ENCODE peak calls at places on chromosomes 3 and 15, in five cellular contexts. One of them, this sample, is unnamed.
A peak's percentile ranks its signal among the peaks of the same experiment; 100 is the strongest.

GRCh38 chr3:27715863-27716262 is 6.3 kb downstream of the EOMES start:
- DNase-seq in breast epithelium: no peak
- DNase-seq in caudate nucleus: no peak
- DNase-seq in psoas muscle: no peak
- DNase-seq in adrenal gland: no peak
- DNase-seq in this sample: no peak

GRCh38 chr3:79724206-79724605 is 43.6 kb downstream of the ROBO1 start:
- DNase-seq in psoas muscle: no peak
- DNase-seq in caudate nucleus: no peak
- DNase-seq in adrenal gland: no peak
- DNase-seq in breast epithelium: no peak
- DNase-seq in this sample: no peak

GRCh38 chr15:59292393-59292792 is 80.3 kb downstream of the MYO1E start:
- DNase-seq in breast epithelium: no peak
- DNase-seq in psoas muscle: no peak
- DNase-seq in caudate nucleus: peak; percentile 67
- DNase-seq in adrenal gland: no peak
- DNase-seq in this sample: peak; percentile 44

GRCh38 chr15:52527898-52528464 is 699 bp downstream of the MYO5A start:
- DNase-seq in breast epithelium: peak; percentile 51
- DNase-seq in adrenal gland: peak; percentile 58
- DNase-seq in psoas muscle: no peak
- DNase-seq in caudate nucleus: peak; percentile 66
- DNase-seq in this sample: peak; percentile 35

GRCh38 chr3:142007710-142008399 is 131.4 kb downstream of the ATP1B3 start:
- DNase-seq in caudate nucleus: no peak
- DNase-seq in psoas muscle: no peak
- DNase-seq in adrenal gland: no peak
- DNase-seq in breast epithelium: no peak
- DNase-seq in this sample: no peak

GRCh38 chr3:178392553-178392952 is 143.7 kb upstream of the KCNMB2 start:
- DNase-seq in adrenal gland: no peak
- DNase-seq in psoas muscle: no peak
- DNase-seq in breast epithelium: no peak
- DNase-seq in caudate nucleus: no peak
- DNase-seq in this sample: no peak

GRCh38 chr3:177041021-177041729 is 156.1 kb downstream of the TBL1XR1 start:
- DNase-seq in psoas muscle: no peak
- DNase-seq in caudate nucleus: no peak
- DNase-seq in adrenal gland: peak; percentile 76
- DNase-seq in breast epithelium: no peak
- DNase-seq in this sample: peak; percentile 29

GRCh38 chr3:4524423-4524769 is 31.2 kb downstream of the ITPR1 start:
- DNase-seq in psoas muscle: no peak
- DNase-seq in breast epithelium: peak; percentile 60
- DNase-seq in adrenal gland: no peak
- DNase-seq in caudate nucleus: no peak
- DNase-seq in this sample: no peak

GRCh38 chr3:99425930-99426329 is 212.5 kb upstream of the COL8A1 start:
- DNase-seq in breast epithelium: no peak
- DNase-seq in psoas muscle: no peak
- DNase-seq in caudate nucleus: no peak
- DNase-seq in adrenal gland: no peak
- DNase-seq in this sample: no peak

GRCh38 chr3:185507883-185508282 is 9.0 kb upstream of the TMEM41A start:
- DNase-seq in breast epithelium: no peak
- DNase-seq in psoas muscle: no peak
- DNase-seq in adrenal gland: no peak
- DNase-seq in caudate nucleus: no peak
- DNase-seq in this sample: no peak

GRCh38 chr15:69843927-69844326 is 253.8 kb downstream of the TLE3 start:
- DNase-seq in breast epithelium: no peak
- DNase-seq in adrenal gland: no peak
- DNase-seq in caudate nucleus: no peak
- DNase-seq in psoas muscle: no peak
- DNase-seq in this sample: no peak

GRCh38 chr3:101588626-101589025 is 14.6 kb downstream of the PCNP start:
- DNase-seq in caudate nucleus: no peak
- DNase-seq in breast epithelium: no peak
- DNase-seq in adrenal gland: no peak
- DNase-seq in psoas muscle: no peak
- DNase-seq in this sample: no peak

GRCh38 chr3:108131105-108131794 is 40.4 kb upstream of the CD47 start:
- DNase-seq in caudate nucleus: no peak
- DNase-seq in breast epithelium: no peak
- DNase-seq in adrenal gland: no peak
- DNase-seq in psoas muscle: no peak
- DNase-seq in this sample: no peak

GRCh38 chr3:43503067-43503728 is 118.6 kb downstream of the ANO10 start:
- DNase-seq in adrenal gland: no peak
- DNase-seq in caudate nucleus: no peak
- DNase-seq in breast epithelium: no peak
- DNase-seq in psoas muscle: no peak
- DNase-seq in this sample: no peak

GRCh38 chr15:63905131-63905530 is 71.4 kb upstream of the HERC1 start:
- DNase-seq in psoas muscle: no peak
- DNase-seq in breast epithelium: no peak
- DNase-seq in caudate nucleus: no peak
- DNase-seq in adrenal gland: no peak
- DNase-seq in this sample: no peak

GRCh38 chr15:35393403-35393802 is 152.6 kb downstream of the DPH6 start:
- DNase-seq in breast epithelium: no peak
- DNase-seq in psoas muscle: no peak
- DNase-seq in caudate nucleus: no peak
- DNase-seq in adrenal gland: no peak
- DNase-seq in this sample: no peak

GRCh38 chr3:72310028-72310987 is 525.4 kb upstream of the PROK2 start:
- DNase-seq in caudate nucleus: no peak
- DNase-seq in adrenal gland: peak; percentile 66
- DNase-seq in psoas muscle: no peak
- DNase-seq in breast epithelium: no peak
- DNase-seq in this sample: no peak

GRCh38 chr3:65210026-65210814 is 522.4 kb upstream of the ADAMTS9 start:
- DNase-seq in caudate nucleus: no peak
- DNase-seq in breast epithelium: no peak
- DNase-seq in psoas muscle: no peak
- DNase-seq in adrenal gland: no peak
- DNase-seq in this sample: no peak

GRCh38 chr15:56454841-56455240 is 10.1 kb downstream of the MNS1 start:
- DNase-seq in adrenal gland: no peak
- DNase-seq in psoas muscle: no peak
- DNase-seq in breast epithelium: no peak
- DNase-seq in caudate nucleus: no peak
- DNase-seq in this sample: no peak

GRCh38 chr15:65177901-65178300 is 7.2 kb downstream of the CLPX start:
- DNase-seq in breast epithelium: no peak
- DNase-seq in adrenal gland: no peak
- DNase-seq in psoas muscle: no peak
- DNase-seq in caudate nucleus: no peak
- DNase-seq in this sample: no peak

GRCh38 chr15:95447486-95447885 is 883.0 kb upstream of the NR2F2 start:
- DNase-seq in adrenal gland: no peak
- DNase-seq in breast epithelium: no peak
- DNase-seq in psoas muscle: no peak
- DNase-seq in caudate nucleus: no peak
- DNase-seq in this sample: no peak

GRCh38 chr3:30318110-30318509 is 288.3 kb upstream of the TGFBR2 start:
- DNase-seq in adrenal gland: no peak
- DNase-seq in psoas muscle: no peak
- DNase-seq in breast epithelium: no peak
- DNase-seq in caudate nucleus: no peak
- DNase-seq in this sample: no peak

GRCh38 chr3:100330651-100331050 is 3.9 kb upstream of the NIT2 start:
- DNase-seq in adrenal gland: no peak
- DNase-seq in caudate nucleus: no peak
- DNase-seq in psoas muscle: no peak
- DNase-seq in breast epithelium: no peak
- DNase-seq in this sample: no peak

GRCh38 chr15:38490231-38490630 is 36.3 kb downstream of the FAM98B start:
- DNase-seq in breast epithelium: no peak
- DNase-seq in psoas muscle: no peak
- DNase-seq in adrenal gland: no peak
- DNase-seq in caudate nucleus: no peak
- DNase-seq in this sample: no peak

GRCh38 chr3:17581421-17582080 is 160.9 kb downstream of the TBC1D5 start:
- DNase-seq in breast epithelium: no peak
- DNase-seq in adrenal gland: no peak
- DNase-seq in psoas muscle: no peak
- DNase-seq in caudate nucleus: no peak
- DNase-seq in this sample: no peak

GRCh38 chr3:54988302-54989022 is 60.6 kb upstream of the LRTM1 start:
- DNase-seq in caudate nucleus: no peak
- DNase-seq in adrenal gland: peak; percentile 70
- DNase-seq in psoas muscle: no peak
- DNase-seq in breast epithelium: no peak
- DNase-seq in this sample: no peak

GRCh38 chr15:45386420-45386819 is 8.1 kb upstream of the GATM start:
- DNase-seq in psoas muscle: no peak
- DNase-seq in breast epithelium: no peak
- DNase-seq in caudate nucleus: no peak
- DNase-seq in adrenal gland: no peak
- DNase-seq in this sample: no peak
- H3K27ac ChIP-seq in psoas muscle: peak overlapping the region; percentile 43
- H3K27ac ChIP-seq in breast epithelium: no peak overlapping the region
- H3K27ac ChIP-seq in caudate nucleus: no peak overlapping the region
- H3K27ac ChIP-seq in adrenal gland: no peak overlapping the region
- H3K27ac ChIP-seq in this sample: peak overlapping the region; percentile 52

DNA sequence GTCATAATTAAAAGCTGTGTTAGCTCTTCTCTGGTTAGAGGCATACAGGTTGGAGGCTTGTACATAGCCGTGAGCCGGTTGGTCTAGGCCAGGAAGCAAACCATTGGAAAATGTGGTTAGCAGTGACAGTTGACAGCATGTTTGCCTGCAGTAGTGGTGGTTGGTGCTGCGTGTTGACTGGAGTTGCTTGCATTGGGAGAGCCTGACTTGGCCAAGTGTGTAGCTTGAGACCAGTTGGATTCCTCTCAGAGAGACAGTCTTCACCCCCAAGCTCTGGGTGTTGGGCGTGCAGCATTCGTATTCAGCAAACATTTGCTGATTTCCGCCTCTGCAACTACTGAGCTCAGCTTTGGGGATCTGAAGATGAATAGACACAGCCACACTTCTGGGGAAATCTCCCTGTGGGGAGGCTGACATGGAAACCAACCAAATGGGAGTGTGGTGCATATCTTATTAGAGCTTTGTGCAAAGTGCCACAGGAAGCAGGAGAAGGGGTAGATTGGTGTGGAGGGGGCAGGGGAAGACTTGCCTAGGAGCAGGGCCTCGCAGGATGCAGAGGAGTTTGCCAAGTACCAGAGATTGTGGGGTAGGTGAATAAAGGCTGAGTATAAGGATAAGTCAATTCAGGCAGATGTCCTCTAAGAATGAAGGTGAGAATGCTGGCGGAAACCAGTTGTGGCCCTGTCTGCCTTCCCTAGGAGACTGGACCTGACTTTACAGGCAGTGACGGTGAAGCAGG is 83.5 kb downstream of the IGF1R start:
- DNase-seq in adrenal gland: no peak
- DNase-seq in breast epithelium: no peak
- DNase-seq in caudate nucleus: no peak
- DNase-seq in psoas muscle: no peak
- DNase-seq in this sample: no peak
- H3K27ac ChIP-seq in adrenal gland: no peak overlapping the region
- H3K27ac ChIP-seq in breast epithelium: peak overlapping the region; percentile 65
- H3K27ac ChIP-seq in caudate nucleus: no peak overlapping the region
- H3K27ac ChIP-seq in psoas muscle: peak overlapping the region; percentile 5
- H3K27ac ChIP-seq in this sample: no peak overlapping the region

GRCh38 chr3:6510713-6511112 is 350.2 kb upstream of the GRM7 start:
- DNase-seq in adrenal gland: no peak
- DNase-seq in breast epithelium: no peak
- DNase-seq in caudate nucleus: no peak
- DNase-seq in psoas muscle: no peak
- DNase-seq in this sample: no peak

GRCh38 chr3:6518709-6519345 is 342.1 kb upstream of the GRM7 start:
- DNase-seq in caudate nucleus: no peak
- DNase-seq in breast epithelium: no peak
- DNase-seq in adrenal gland: no peak
- DNase-seq in psoas muscle: no peak
- DNase-seq in this sample: no peak

GRCh38 chr3:6516694-6517093 is 344.2 kb upstream of the GRM7 start:
- DNase-seq in breast epithelium: no peak
- DNase-seq in adrenal gland: no peak
- DNase-seq in caudate nucleus: no peak
- DNase-seq in psoas muscle: no peak
- DNase-seq in this sample: no peak

DNA sequence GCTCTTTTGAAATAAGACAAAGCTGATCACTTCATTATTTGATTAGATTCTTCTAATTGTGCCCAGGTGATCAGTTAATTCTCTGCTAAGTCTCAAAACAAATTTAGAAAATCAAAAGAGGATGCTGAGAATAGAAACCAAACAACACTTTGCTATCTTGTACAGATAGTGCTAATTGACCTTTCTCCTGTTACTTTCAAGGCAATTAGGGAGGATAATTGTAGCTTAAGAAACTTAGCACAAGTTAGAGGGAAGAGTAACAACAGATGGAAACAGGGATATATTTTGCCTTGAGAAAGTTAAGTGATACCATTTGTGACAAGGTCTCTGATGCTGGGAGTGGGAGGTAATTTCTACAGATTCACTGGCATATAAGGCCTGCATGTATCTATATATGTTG is 344.8 kb upstream of the GRM7 start:
- DNase-seq in adrenal gland: no peak
- DNase-seq in psoas muscle: no peak
- DNase-seq in caudate nucleus: no peak
- DNase-seq in breast epithelium: no peak
- DNase-seq in this sample: no peak
- H3K27ac ChIP-seq in adrenal gland: no peak overlapping the region
- H3K27ac ChIP-seq in psoas muscle: no peak overlapping the region
- H3K27ac ChIP-seq in caudate nucleus: no peak overlapping the region
- H3K27ac ChIP-seq in breast epithelium: no peak overlapping the region
- H3K27ac ChIP-seq in this sample: no peak overlapping the region

GRCh38 chr15:47618216-47618615 is 99.1 kb upstream of the SEMA6D start:
- DNase-seq in psoas muscle: no peak
- DNase-seq in breast epithelium: no peak
- DNase-seq in caudate nucleus: no peak
- DNase-seq in adrenal gland: peak; percentile 53
- DNase-seq in this sample: peak; percentile 14

GRCh38 chr15:47609693-47610092 is 107.6 kb upstream of the SEMA6D start:
- DNase-seq in caudate nucleus: no peak
- DNase-seq in psoas muscle: no peak
- DNase-seq in adrenal gland: no peak
- DNase-seq in breast epithelium: no peak
- DNase-seq in this sample: no peak

GRCh38 chr15:47616876-47617275 is 100.4 kb upstream of the SEMA6D start:
- DNase-seq in adrenal gland: no peak
- DNase-seq in breast epithelium: no peak
- DNase-seq in caudate nucleus: no peak
- DNase-seq in psoas muscle: no peak
- DNase-seq in this sample: no peak

DNA sequence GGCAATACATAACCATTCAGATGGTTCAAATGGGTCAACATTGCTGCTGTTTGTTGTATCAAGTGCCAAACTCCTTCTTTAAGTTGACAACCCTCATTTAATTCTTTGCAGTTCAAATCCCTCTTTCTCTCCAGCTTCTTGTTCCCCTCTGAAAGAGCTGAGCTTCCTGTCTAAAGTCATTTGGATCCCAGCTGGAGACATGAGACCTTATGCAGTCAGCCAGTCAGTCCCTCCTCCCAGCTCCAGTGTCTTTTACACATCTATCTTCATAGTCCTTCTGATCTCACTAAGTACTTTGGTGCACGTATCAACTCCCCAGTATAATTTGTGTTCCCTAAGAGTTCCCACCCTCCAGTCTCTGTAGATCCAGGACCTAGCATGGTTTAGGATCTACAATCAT is 103.0 kb upstream of the SEMA6D start:
- DNase-seq in adrenal gland: no peak
- DNase-seq in caudate nucleus: no peak
- DNase-seq in psoas muscle: no peak
- DNase-seq in breast epithelium: no peak
- DNase-seq in this sample: no peak
- H3K27ac ChIP-seq in adrenal gland: no peak overlapping the region
- H3K27ac ChIP-seq in caudate nucleus: no peak overlapping the region
- H3K27ac ChIP-seq in psoas muscle: no peak overlapping the region
- H3K27ac ChIP-seq in breast epithelium: no peak overlapping the region
- H3K27ac ChIP-seq in this sample: no peak overlapping the region